ENCODE peak calls at places on chromosome 21, in ten cellular contexts. W is RPMI7951; M is naive thymus-derived CD4-positive, alpha-beta T cell; I is endothelial cell; L is IMR-90; P is hepatic stellate cell; O is amniotic stem cell; F is nephron progenitor cell; B is GM10248; A is NCI-H2081. Z is an unnamed sample.

GRCh38 chr21:24514081-24514733 is 1093.1 kb downstream of the MRPL39 start:
- DNase-seq in A (peak), O (no peak), L (peak), F (no peak), I (no peak), B (no peak), M (peak), W (no peak), P (no peak), Z (no peak)

GRCh38 chr21:41766051-41766882 is 585 bp downstream of the RIPK4 start:
- DNase-seq in L (no peak), W (peak), O (no peak), B (no peak), F (peak), P (no peak), A (peak), M (no peak), I (no peak), Z (peak)

GRCh38 chr21:43740497-43741156 is 21.7 kb downstream of the PDXK start:
- DNase-seq in B (no peak), O (no peak), W (peak), L (no peak), P (peak), I (peak), F (peak), A (no peak), M (no peak), Z (no peak)

GRCh38 chr21:28688381-28688780 is 304.3 kb downstream of the LTN1 start:
- DNase-seq in F (no peak), L (no peak), A (no peak), O (no peak), W (no peak), I (no peak), P (no peak), B (no peak), M (no peak), Z (no peak)

GRCh38 chr21:35048706-35049617 is at the start of gene RUNX1:
- DNase-seq in A (no peak), I (no peak), P (peak), L (peak), O (no peak), M (peak), B (peak), W (peak), F (no peak), Z (no peak)

GRCh38 chr21:24428539-24429186 is 1178.6 kb downstream of the MRPL39 start:
- DNase-seq in P (no peak), L (no peak), W (peak), B (no peak), A (peak), O (no peak), M (peak), F (no peak), I (no peak), Z (no peak)

GRCh38 chr21:42460391-42461184 is 35.4 kb downstream of the RSPH1 start:
- DNase-seq in L (no peak), W (peak), O (no peak), F (no peak), M (peak), P (no peak), B (peak), A (peak), I (no peak), Z (peak)

GRCh38 chr21:46624050-46624449 is 11.4 kb upstream of the PRMT2 start:
- DNase-seq in O (no peak), W (no peak), F (no peak), A (no peak), B (no peak), P (no peak), M (no peak), L (no peak), I (no peak), Z (no peak)

GRCh38 chr21:45060675-45061311 is 13.6 kb upstream of the ADARB1 start:
- DNase-seq in P (no peak), L (no peak), O (no peak), A (no peak), I (no peak), W (no peak), B (no peak), M (no peak), F (no peak), Z (no peak)

GRCh38 chr21:34008618-34009017 is 64.8 kb upstream of the MRPS6 start:
- DNase-seq in L (no peak), F (no peak), B (no peak), I (no peak), P (no peak), O (no peak), A (no peak), M (no peak), W (no peak), Z (no peak)

GRCh38 chr21:34965200-34966174 is 83.6 kb downstream of the RUNX1 start:
- DNase-seq in O (no peak), I (no peak), P (peak), M (no peak), A (no peak), F (no peak), W (peak), L (peak), B (no peak), Z (no peak)

GRCh38 chr21:36767096-36767495 is 68.2 kb downstream of the SIM2 start:
- DNase-seq in I (no peak), L (no peak), A (no peak), O (no peak), M (no peak), P (no peak), B (no peak), F (no peak), W (no peak), Z (no peak)

GRCh38 chr21:39625211-39625895 is 12.6 kb downstream of the B3GALT5 start:
- DNase-seq in O (no peak), A (no peak), M (no peak), W (no peak), I (no peak), L (no peak), P (no peak), F (no peak), B (no peak), Z (no peak)

GRCh38 chr21:22609802-22610201 is 1611.6 kb downstream of the NCAM2 start:
- DNase-seq in F (no peak), P (no peak), M (no peak), O (no peak), W (no peak), B (no peak), L (no peak), A (no peak), I (no peak), Z (no peak)

GRCh38 chr21:46202592-46203202 is 18.4 kb upstream of the SPATC1L start:
- DNase-seq in A (no peak), F (no peak), I (no peak), M (no peak), B (no peak), O (no peak), L (no peak), W (no peak), P (no peak), Z (peak)

GRCh38 chr21:38909109-38909508 is 103.4 kb downstream of the ETS2 start:
- DNase-seq in I (no peak), L (no peak), P (no peak), A (no peak), B (no peak), O (no peak), F (no peak), M (no peak), W (no peak), Z (no peak)

GRCh38 chr21:42314616-42315295 is 453 bp downstream of the TFF3 start:
- DNase-seq in M (no peak), B (no peak), F (no peak), L (no peak), I (no peak), W (no peak), A (no peak), P (no peak), O (no peak), Z (no peak)

GRCh38 chr21:36747114-36747814 is 48.3 kb downstream of the SIM2 start:
- DNase-seq in A (no peak), F (no peak), I (peak), M (no peak), W (no peak), L (no peak), B (no peak), P (no peak), O (no peak), Z (no peak)

GRCh38 chr21:43353282-43354010 is 73.5 kb downstream of the SIK1 start:
- DNase-seq in F (no peak), A (no peak), I (no peak), W (no peak), B (no peak), P (no peak), L (no peak), M (no peak), O (no peak), Z (no peak)

GRCh38 chr21:33395866-33396265 is 7.3 kb upstream of the IFNGR2 start:
- DNase-seq in F (no peak), A (no peak), I (no peak), M (no peak), O (no peak), W (peak), L (peak), B (no peak), P (no peak), Z (no peak)

GRCh38 chr21:29201186-29201585 is 70.7 kb downstream of the MAP3K7CL start:
- DNase-seq in I (no peak), L (no peak), P (no peak), A (no peak), O (no peak), F (no peak), M (no peak), B (no peak), W (no peak), Z (no peak)

GRCh38 chr21:42630626-42631025 is 22.8 kb upstream of the PDE9A start:
- DNase-seq in L (no peak), B (no peak), F (no peak), O (no peak), P (no peak), I (no peak), M (no peak), A (no peak), W (no peak), Z (peak)

GRCh38 chr21:26070822-26071425 is 99.6 kb downstream of the APP start:
- DNase-seq in F (peak), I (no peak), B (no peak), A (no peak), P (peak), L (peak), W (peak), M (peak), O (no peak), Z (no peak)

GRCh38 chr21:40433575-40433974 is 413.4 kb downstream of the DSCAM start:
- DNase-seq in A (no peak), O (no peak), P (no peak), B (no peak), W (no peak), I (no peak), F (no peak), L (no peak), M (no peak), Z (no peak)

GRCh38 chr21:15976807-15977206 is 247.0 kb downstream of the USP25 start:
- DNase-seq in M (no peak), P (no peak), O (no peak), I (peak), F (peak), A (no peak), B (no peak), L (no peak), W (no peak), Z (no peak)

GRCh38 chr21:31731112-31731801 is 661 bp downstream of the SCAF4 start:
- DNase-seq in L (no peak), M (peak), W (peak), A (peak), I (peak), O (no peak), F (peak), P (peak), B (peak), Z (peak)

GRCh38 chr21:43835061-43835460 is 30.0 kb upstream of the AGPAT3 start:
- DNase-seq in W (no peak), O (no peak), B (no peak), I (no peak), F (no peak), A (no peak), M (no peak), P (no peak), L (no peak), Z (peak)